ENCODE peak calls at places on chromosomes 3 and 15, in eight cellular contexts. C is sigmoid colon; S is COR-L47; B is right cardiac atrium; P is EH; U is stimulated activated CD8-positive, alpha-beta memory T cell treated with anti-CD3 and anti-CD28 coated beads, Interleukin-15, amount 100 ng/mL, for 24 hours; E is BE2C; J is endodermal cell. X is an unnamed sample.

GRCh38 chr15:71784719-71785118 is 25.6 kb upstream of the NR2E3 start:
- DNase-seq in S (no peak), E (peak; percentile 64), J (peak; percentile 80), C (no peak), U (no peak), P (no peak), B (no peak), X (no peak)

GRCh38 chr3:49454457-49454856 is 15.6 kb upstream of the DAG1 start:
- DNase-seq in E (peak; percentile 31), B (no peak), P (peak; percentile 40), C (no peak), J (peak; percentile 93), S (no peak), U (no peak), X (peak; percentile 29)

GRCh38 chr3:131735121-131735520 is 232.3 kb upstream of the MRPL3 start:
- DNase-seq in C (no peak), S (no peak), B (no peak), U (no peak), P (peak; percentile 78), J (no peak), E (no peak), X (no peak)

GRCh38 chr15:39869251-39869650 is 50.8 kb downstream of the GPR176 start:
- DNase-seq in C (no peak), S (peak; percentile 33), J (no peak), B (no peak), U (no peak), P (no peak), E (no peak), X (no peak)

GRCh38 chr3:101829066-101829830 is 20.1 kb upstream of the NFKBIZ start:
- DNase-seq in U (no peak), B (peak; percentile 83), E (no peak), P (peak; percentile 71), J (no peak), C (peak; percentile 92), S (peak; percentile 5), X (no peak)

GRCh38 chr3:105527949-105528348 is 161.2 kb downstream of the ALCAM start:
- DNase-seq in S (peak; percentile 74), J (no peak), E (no peak), B (no peak), C (no peak), U (no peak), P (peak; percentile 37), X (peak; percentile 17)

GRCh38 chr3:130044370-130044769 is 37.3 kb upstream of the ALG1L2 start:
- DNase-seq in B (no peak), J (no peak), E (no peak), S (no peak), C (no peak), U (no peak), P (no peak), X (no peak)

GRCh38 chr3:78025916-78026315 is 986.0 kb downstream of the ROBO2 start:
- DNase-seq in P (no peak), E (no peak), B (no peak), C (no peak), S (no peak), J (no peak), U (no peak), X (no peak)

GRCh38 chr3:72907131-72907697 is 19.4 kb downstream of the GXYLT2 start:
- DNase-seq in S (no peak), P (peak; percentile 55), B (peak; percentile 56), U (no peak), C (peak; percentile 75), E (no peak), J (no peak), X (no peak)

GRCh38 chr3:190747566-190747965 is 114.9 kb downstream of the GMNC start:
- DNase-seq in B (no peak), U (no peak), C (no peak), S (no peak), J (no peak), P (no peak), E (no peak), X (no peak)

GRCh38 chr3:100710355-100711198 is 1.3 kb downstream of the TFG start:
- DNase-seq in U (peak; percentile 8), P (peak; percentile 75), S (peak; percentile 31), B (peak; percentile 63), E (peak; percentile 58), C (no peak), J (peak; percentile 75), X (peak; percentile 69)

GRCh38 chr3:169356284-169356955 is 307.1 kb downstream of the MECOM start:
- DNase-seq in P (no peak), B (no peak), E (peak; percentile 10), J (no peak), C (no peak), U (no peak), S (no peak), X (no peak)

GRCh38 chr3:43171770-43172169 is 65.9 kb upstream of the POMGNT2 start:
- DNase-seq in S (no peak), P (peak; percentile 62), J (no peak), C (no peak), U (no peak), E (no peak), B (no peak), X (no peak)

GRCh38 chr3:43286886-43287301 is 554 bp downstream of the SNRK start:
- DNase-seq in S (no peak), J (peak; percentile 66), E (peak; percentile 23), U (peak; percentile 6), P (peak; percentile 40), C (no peak), B (no peak), X (peak; percentile 40)

GRCh38 chr3:177516130-177517011 is 319.1 kb upstream of the TBL1XR1 start:
- DNase-seq in E (no peak), S (no peak), U (no peak), B (peak; percentile 82), P (peak; percentile 96), J (no peak), C (no peak), X (no peak)

GRCh38 chr3:159273608-159274007 is 471.8 kb downstream of the MFSD1 start:
- DNase-seq in J (peak; percentile 90), U (no peak), S (no peak), E (no peak), P (peak; percentile 65), C (no peak), B (peak; percentile 70), X (peak; percentile 7)

GRCh38 chr3:190718691-190719090 is 143.8 kb downstream of the GMNC start:
- DNase-seq in U (no peak), E (no peak), J (no peak), S (no peak), C (no peak), B (no peak), P (peak; percentile 78), X (no peak)

GRCh38 chr3:187742351-187743171 is 2.7 kb downstream of the BCL6 start:
- DNase-seq in E (no peak), S (no peak), C (no peak), B (peak; percentile 74), U (no peak), P (peak; percentile 62), J (no peak), X (no peak)

GRCh38 chr15:96334705-96335428 is 4.4 kb downstream of the NR2F2 start:
- DNase-seq in B (no peak), E (no peak), P (peak; percentile 32), S (no peak), U (no peak), C (no peak), J (no peak), X (peak; percentile 6)

GRCh38 chr3:110234831-110235230 is 836.8 kb upstream of the NECTIN3 start:
- DNase-seq in C (no peak), S (no peak), P (peak; percentile 4), U (no peak), J (no peak), B (no peak), E (no peak), X (no peak)

GRCh38 chr3:69869643-69870042 is 129.9 kb upstream of the SAMMSON start:
- DNase-seq in S (no peak), J (no peak), U (no peak), E (no peak), B (no peak), C (no peak), P (peak; percentile 76), X (no peak)

GRCh38 chr3:107966261-107966660 is 124.6 kb downstream of the CD47 start:
- DNase-seq in P (no peak), S (no peak), E (no peak), C (no peak), U (no peak), B (no peak), J (no peak), X (no peak)

GRCh38 chr3:62659660-62660059 is 215.6 kb downstream of the CADPS start:
- DNase-seq in S (no peak), C (no peak), P (no peak), E (no peak), B (no peak), J (peak; percentile 54), U (no peak), X (no peak)

GRCh38 chr3:130843441-130843840 is 50.4 kb upstream of the ATP2C1 start:
- DNase-seq in C (no peak), E (no peak), J (no peak), S (no peak), P (no peak), U (no peak), B (no peak), X (no peak)

GRCh38 chr15:90106522-90107117 is 4.4 kb upstream of the IDH2 start:
- DNase-seq in P (peak; percentile 78), E (peak; percentile 82), J (no peak), S (no peak), U (no peak), B (peak; percentile 73), C (peak; percentile 80), X (no peak)

GRCh38 chr3:46466273-46466672 is 1.6 kb upstream of the LTF start:
- DNase-seq in S (no peak), P (no peak), E (no peak), J (peak; percentile 12), B (peak; percentile 76), U (no peak), C (no peak), X (no peak)

GRCh38 chr3:31361391-31362273 is 171.1 kb upstream of the STT3B start:
- DNase-seq in S (no peak), U (no peak), C (no peak), P (peak; percentile 94), J (no peak), B (no peak), E (no peak), X (no peak)

GRCh38 chr15:50416920-50417319 is 7.3 kb upstream of the USP8 start:
- DNase-seq in E (no peak), B (no peak), C (no peak), U (no peak), J (no peak), P (no peak), S (no peak), X (no peak)

GRCh38 chr3:109057616-109058015 is 60.3 kb downstream of the MORC1 start:
- DNase-seq in C (no peak), B (no peak), P (no peak), S (no peak), E (no peak), U (no peak), J (no peak), X (no peak)

GRCh38 chr3:16402451-16402850 is 111.0 kb downstream of the RFTN1 start:
- DNase-seq in J (no peak), S (no peak), C (no peak), P (peak; percentile 61), B (no peak), U (no peak), E (no peak), X (no peak)

GRCh38 chr3:189602471-189602870 is 28.7 kb upstream of the TP63 start:
- DNase-seq in C (no peak), P (no peak), B (no peak), J (no peak), E (no peak), S (no peak), U (no peak), X (no peak)

X was measured in GM13976.